ENCODE peak calls at places on chromosomes 7 and 10, in four cellular contexts. G, Z, C and Y are unnamed samples.

GRCh38 chr10:69802424-69803161 is 887 bp downstream of the COL13A1 start:
- DNase-seq in G (peak), C (no peak), Z (no peak), Y (peak)

GRCh38 chr7:137094-137861 is 55.1 kb upstream of the FAM20C start:
- DNase-seq in Z (no peak), C (no peak), G (no peak), Y (no peak)

GRCh38 chr10:122052702-122053101 is 63.7 kb downstream of the TACC2 start:
- DNase-seq in G (no peak), C (no peak), Z (no peak), Y (no peak)

GRCh38 chr10:33661580-33662269 is 327.3 kb upstream of the NRP1 start:
- DNase-seq in G (peak), Z (no peak), C (no peak), Y (no peak)

GRCh38 chr7:76326646-76327233 is 24.3 kb downstream of the HSPB1 start:
- DNase-seq in Z (no peak), G (no peak), C (no peak), Y (no peak)

GRCh38 chr7:101818699-101819071 is 1.3 kb downstream of the CUX1 start:
- DNase-seq in Z (no peak), C (no peak), G (no peak), Y (no peak)

GRCh38 chr7:139776486-139777303 is 1.1 kb downstream of the HIPK2 start:
- DNase-seq in Z (peak), G (peak), C (no peak), Y (peak)

GRCh38 chr7:129781856-129782256 is 170.3 kb downstream of the NRF1 start:
- DNase-seq in Z (no peak), G (peak), C (no peak), Y (no peak)

GRCh38 chr7:131849472-131849871 is 293.0 kb upstream of the PODXL start:
- DNase-seq in C (no peak), G (no peak), Z (no peak), Y (no peak)

GRCh38 chr10:34364253-34365037 is 450.7 kb downstream of the PARD3 start:
- DNase-seq in C (no peak), G (no peak), Z (no peak), Y (no peak)

GRCh38 chr10:14579405-14579804 is 195.3 kb downstream of the FAM107B start:
- DNase-seq in Z (no peak), C (no peak), G (no peak), Y (no peak)

GRCh38 chr10:44627591-44628354 is 242.9 kb upstream of the CXCL12 start:
- DNase-seq in C (no peak), Z (no peak), G (no peak), Y (no peak)

GRCh38 chr7:136693166-136694119 is 175.0 kb upstream of the CHRM2 start:
- DNase-seq in C (no peak), Z (no peak), G (peak), Y (no peak)

GRCh38 chr10:91007656-91008055 is 86.8 kb upstream of the ANKRD1 start:
- DNase-seq in G (no peak), C (no peak), Z (no peak), Y (no peak)

GRCh38 chr7:101636822-101637623 is 7.9 kb upstream of the MYL10 start:
- DNase-seq in G (peak), C (no peak), Z (no peak), Y (no peak)

GRCh38 chr7:99380823-99381663 is 6.5 kb downstream of the ARPC1B start:
- DNase-seq in G (peak), C (no peak), Z (peak), Y (no peak)

GRCh38 chr10:69883680-69884375 is 82.1 kb downstream of the COL13A1 start:
- DNase-seq in Z (no peak), G (no peak), C (no peak), Y (no peak)

GRCh38 chr7:44678468-44679179 is 70.0 kb upstream of the ZMIZ2 start:
- DNase-seq in C (no peak), G (no peak), Z (no peak), Y (peak)

GRCh38 chr10:4120454-4120853 is 335.4 kb upstream of the KLF6 start:
- DNase-seq in Z (no peak), G (no peak), C (no peak), Y (no peak)

GRCh38 chr7:132436121-132436520 is 140.1 kb downstream of the PLXNA4 start:
- DNase-seq in Z (no peak), G (peak), C (no peak), Y (no peak)

GRCh38 chr10:78925275-78925674 is 143.5 kb upstream of the ZMIZ1 start:
- DNase-seq in Z (no peak), G (no peak), C (no peak), Y (no peak)
- TF ChIP-seq JUND in Z (no peak), G (no peak), C (no peak), Y (no peak)

GRCh38 chr7:121547341-121548092 is 151.4 kb upstream of the FAM3C start:
- DNase-seq in Z (no peak), C (peak), G (peak), Y (peak)
- TF ChIP-seq JUND in Z (no peak), C (peak), G (no peak), Y (no peak)

GRCh38 chr7:77520261-77520660 is 16.8 kb upstream of the PTPN12 start:
- DNase-seq in G (no peak), C (no peak), Z (no peak), Y (no peak)

GRCh38 chr7:77524732-77525131 is 12.4 kb upstream of the PTPN12 start:
- DNase-seq in C (no peak), G (no peak), Z (no peak), Y (no peak)

GRCh38 chr7:77528368-77528767 is 8.7 kb upstream of the PTPN12 start:
- DNase-seq in Z (no peak), G (no peak), C (no peak), Y (no peak)

GRCh38 chr7:77529279-77529678 is 7.8 kb upstream of the PTPN12 start:
- DNase-seq in C (no peak), G (no peak), Z (no peak), Y (no peak)

GRCh38 chr7:77525231-77525630 is 11.9 kb upstream of the PTPN12 start:
- DNase-seq in G (no peak), C (no peak), Z (no peak), Y (no peak)
- TF ChIP-seq JUND in G (no peak), C (no peak), Z (no peak), Y (no peak)

DNA sequence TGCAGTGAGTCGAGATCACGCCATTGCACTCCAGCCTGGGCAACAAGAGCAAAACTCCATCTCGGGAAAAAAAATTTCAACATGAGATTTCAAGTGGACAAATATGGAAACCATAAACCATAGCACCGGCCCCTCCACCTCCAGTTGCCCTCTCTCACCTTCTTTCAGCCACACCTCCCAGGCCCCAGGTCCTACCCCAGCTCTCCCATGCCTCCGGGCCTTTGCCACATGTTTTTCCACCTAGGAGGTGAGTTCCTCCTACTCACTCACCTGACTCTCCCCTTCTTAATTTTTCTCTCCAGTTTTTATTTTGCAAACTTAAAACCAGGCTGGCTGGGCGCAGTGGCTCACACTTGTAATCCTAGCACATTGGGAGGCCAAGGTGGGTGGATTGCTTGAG is 13.7 kb upstream of the CLDN4 start:
- DNase-seq in Z (no peak), G (no peak), C (no peak), Y (no peak)
- TF ChIP-seq JUND in Z (no peak), G (no peak), C (no peak), Y (no peak)

GRCh38 chr7:55774327-55775050 is 88.1 kb downstream of the SEPTIN14 start:
- DNase-seq in Z (no peak), G (peak), C (no peak), Y (peak)
- TF ChIP-seq JUND in Z (no peak), G (no peak), C (no peak), Y (no peak)

DNA sequence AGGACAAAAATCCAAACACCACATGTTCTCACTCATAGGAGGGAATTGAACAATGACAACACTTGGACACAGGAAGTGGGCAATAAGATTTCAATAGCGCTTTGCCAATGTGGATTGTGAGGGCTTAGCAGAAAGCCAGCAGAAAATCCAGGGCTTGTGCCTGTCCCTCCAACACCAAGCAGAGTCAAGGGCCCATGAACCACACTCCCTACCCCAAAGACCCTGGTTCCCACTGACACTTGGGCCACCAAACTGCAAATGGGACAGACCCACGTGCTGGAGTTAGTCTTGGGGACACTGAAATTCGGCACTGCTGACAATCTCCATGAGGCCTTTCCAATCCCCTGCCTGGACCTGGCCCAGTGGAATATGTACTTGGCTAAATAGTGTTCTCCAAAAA is 67.0 kb downstream of the GRID1 start:
- DNase-seq in C (no peak), G (no peak), Z (no peak), Y (no peak)
- TF ChIP-seq JUND in C (no peak), G (no peak), Z (no peak), Y (no peak)

DNA sequence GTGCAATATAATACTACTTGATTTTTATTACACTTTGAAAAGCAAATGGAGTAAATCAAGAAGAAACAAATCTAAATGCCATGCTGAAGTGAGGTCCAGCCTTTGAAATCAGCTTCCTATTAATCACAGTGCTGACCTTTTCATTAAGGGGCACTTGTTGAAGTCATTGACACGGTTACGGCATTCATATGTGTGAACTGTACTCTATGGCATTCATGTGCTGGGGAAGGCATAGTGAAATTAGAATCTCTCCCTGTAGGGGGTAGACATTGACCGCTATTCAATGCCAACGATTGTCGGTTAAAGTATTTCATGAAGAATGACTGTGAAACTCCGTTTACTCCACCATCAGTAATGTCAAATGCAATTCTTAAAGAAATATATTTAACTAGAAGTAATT is 296.1 kb upstream of the SEMA3A start:
- DNase-seq in G (no peak), Z (no peak), C (no peak), Y (peak)
- TF ChIP-seq JUND in G (no peak), Z (no peak), C (no peak), Y (no peak)

GRCh38 chr7:24773646-24774045 is 16.4 kb upstream of the GSDME start:
- DNase-seq in C (no peak), G (no peak), Z (no peak), Y (no peak)
- TF ChIP-seq JUND in C (no peak), G (no peak), Z (no peak), Y (no peak)

GRCh38 chr10:130654726-130655125 is 518.5 kb downstream of the GLRX3 start:
- DNase-seq in C (no peak), G (no peak), Z (no peak), Y (no peak)

GRCh38 chr10:130655313-130656186 is 519.4 kb downstream of the GLRX3 start:
- DNase-seq in G (no peak), Z (no peak), C (no peak), Y (no peak)

GRCh38 chr10:130652964-130653578 is 516.9 kb downstream of the GLRX3 start:
- DNase-seq in G (no peak), Z (no peak), C (no peak), Y (no peak)

GRCh38 chr10:130656187-130656575 is 520.0 kb downstream of the GLRX3 start:
- DNase-seq in C (no peak), Z (no peak), G (no peak), Y (no peak)

DNA sequence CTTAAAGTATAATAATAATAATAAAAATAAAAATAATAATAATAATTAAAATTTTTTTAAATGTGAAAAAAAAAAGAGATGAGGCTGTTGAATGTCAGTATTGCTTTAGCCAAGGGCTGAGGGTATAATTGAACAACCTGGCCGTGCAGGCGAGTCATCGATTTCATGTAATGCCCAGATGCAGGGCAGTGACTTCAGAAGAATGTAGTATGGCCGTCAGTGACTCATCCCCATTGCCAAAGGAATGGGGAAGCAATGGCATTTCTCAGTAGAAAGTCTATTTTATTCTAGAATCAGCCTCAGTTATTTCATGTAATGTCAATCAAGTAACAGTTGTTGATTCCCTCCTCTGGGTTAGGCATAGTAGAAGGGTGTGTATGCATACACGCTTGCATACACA is 516.4 kb downstream of the GLRX3 start:
- DNase-seq in Z (no peak), G (no peak), C (no peak), Y (no peak)
- TF ChIP-seq JUND in Z (no peak), G (no peak), C (no peak), Y (no peak)

DNA sequence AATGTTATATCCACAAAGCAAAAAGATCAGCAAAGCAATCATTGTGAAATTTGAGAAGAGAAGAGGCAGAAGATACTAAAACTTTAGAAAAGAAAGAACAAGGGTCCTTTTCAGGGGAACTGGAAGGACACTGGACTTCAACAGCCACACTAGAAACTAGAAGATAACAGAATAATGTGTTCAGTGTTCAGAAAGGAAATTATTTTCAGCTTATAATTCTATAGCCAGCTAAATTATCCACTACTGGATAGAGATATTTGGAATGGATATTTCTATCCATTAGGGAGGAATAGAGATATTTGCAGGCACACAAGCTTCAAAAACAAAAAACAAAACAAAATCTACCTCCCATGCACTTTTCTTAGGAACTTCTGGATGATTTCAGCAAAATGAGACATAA is 12.8 kb downstream of the ANXA11 start:
- DNase-seq in Z (no peak), G (no peak), C (no peak), Y (no peak)
- TF ChIP-seq JUND in Z (no peak), G (no peak), C (no peak), Y (no peak)